ENCODE peak calls at places on chromosomes 2 and 18, in four cellular contexts. One of them, this sample, is unnamed.
A peak's percentile ranks its signal among the peaks of the same experiment; 100 is the strongest.

GRCh38 chr18:57373017-57373416 is 20.7 kb downstream of the ST8SIA3 start:
- DNase-seq in sigmoid colon: no peak
- DNase-seq in A549: no peak
- DNase-seq in AG10803: no peak
- DNase-seq in this sample: no peak

GRCh38 chr2:154375625-154376020 is 322.9 kb upstream of the KCNJ3 start:
- DNase-seq in sigmoid colon: no peak
- DNase-seq in A549: peak; percentile 69
- DNase-seq in AG10803: peak; percentile 54
- DNase-seq in this sample: no peak

GRCh38 chr2:96800762-96801463 is 15.2 kb upstream of the CNNM3 start:
- DNase-seq in sigmoid colon: peak; percentile 85
- DNase-seq in A549: peak; percentile 68
- DNase-seq in AG10803: peak; percentile 29
- DNase-seq in this sample: no peak

GRCh38 chr18:28974504-28974903 is 797.6 kb upstream of the CDH2 start:
- DNase-seq in A549: no peak
- DNase-seq in AG10803: no peak
- DNase-seq in sigmoid colon: no peak
- DNase-seq in this sample: no peak

GRCh38 chr2:69464575-69464974 is 27.3 kb upstream of the NFU1 start:
- DNase-seq in AG10803: peak; percentile 66
- DNase-seq in sigmoid colon: peak; percentile 82
- DNase-seq in A549: peak; percentile 44
- DNase-seq in this sample: no peak

GRCh38 chr18:74023220-74023619 is 124.4 kb downstream of the FBXO15 start:
- DNase-seq in A549: no peak
- DNase-seq in AG10803: no peak
- DNase-seq in sigmoid colon: no peak
- DNase-seq in this sample: no peak

GRCh38 chr2:168948621-168949212 is 47.6 kb downstream of the G6PC2 start:
- DNase-seq in sigmoid colon: no peak
- DNase-seq in A549: peak; percentile 32
- DNase-seq in AG10803: no peak
- DNase-seq in this sample: no peak

GRCh38 chr2:138760693-138761092 is 19.5 kb downstream of the NXPH2 start:
- DNase-seq in sigmoid colon: no peak
- DNase-seq in AG10803: no peak
- DNase-seq in A549: no peak
- DNase-seq in this sample: no peak

GRCh38 chr2:231488331-231488730 is 24.0 kb upstream of the NCL start:
- DNase-seq in AG10803: no peak
- DNase-seq in A549: no peak
- DNase-seq in sigmoid colon: no peak
- DNase-seq in this sample: no peak

GRCh38 chr2:241859436-241860183 is 916 bp upstream of the PDCD1 start:
- DNase-seq in AG10803: no peak
- DNase-seq in A549: no peak
- DNase-seq in sigmoid colon: peak; percentile 81
- DNase-seq in this sample: peak; percentile 63

GRCh38 chr2:113211226-113212105 is 37.7 kb downstream of the PSD4 start:
- DNase-seq in AG10803: peak; percentile 70
- DNase-seq in A549: peak; percentile 95
- DNase-seq in sigmoid colon: peak; percentile 73
- DNase-seq in this sample: no peak

GRCh38 chr2:65050931-65051330 is 5.3 kb upstream of the CEP68 start:
- DNase-seq in A549: no peak
- DNase-seq in sigmoid colon: no peak
- DNase-seq in AG10803: no peak
- DNase-seq in this sample: no peak

GRCh38 chr2:174985624-174986023 is 19.6 kb downstream of the CHN1 start:
- DNase-seq in sigmoid colon: no peak
- DNase-seq in AG10803: peak; percentile 60
- DNase-seq in A549: no peak
- DNase-seq in this sample: no peak

GRCh38 chr18:5424903-5425302 is 118.9 kb downstream of the EPB41L3 start:
- DNase-seq in A549: peak; percentile 32
- DNase-seq in sigmoid colon: no peak
- DNase-seq in AG10803: peak; percentile 51
- DNase-seq in this sample: no peak

GRCh38 chr2:216431457-216431856 is 19.2 kb downstream of the SMARCAL1 start:
- DNase-seq in A549: no peak
- DNase-seq in AG10803: no peak
- DNase-seq in sigmoid colon: no peak
- DNase-seq in this sample: no peak

GRCh38 chr2:85104228-85104627 is 29.0 kb upstream of the TCF7L1 start:
- DNase-seq in AG10803: no peak
- DNase-seq in sigmoid colon: no peak
- DNase-seq in A549: no peak
- DNase-seq in this sample: no peak

GRCh38 chr2:98912957-98913915 is 22.8 kb downstream of the CRACDL start:
- DNase-seq in AG10803: no peak
- DNase-seq in A549: no peak
- DNase-seq in sigmoid colon: peak; percentile 48
- DNase-seq in this sample: peak; percentile 85

GRCh38 chr2:108418416-108418815 is 30.6 kb upstream of the GCC2 start:
- DNase-seq in sigmoid colon: no peak
- DNase-seq in AG10803: no peak
- DNase-seq in A549: no peak
- DNase-seq in this sample: no peak

GRCh38 chr2:69223759-69224494 is 163.1 kb downstream of the GFPT1 start:
- DNase-seq in A549: no peak
- DNase-seq in AG10803: no peak
- DNase-seq in sigmoid colon: no peak
- DNase-seq in this sample: no peak

GRCh38 chr2:207161724-207162123 is 4.0 kb downstream of the KLF7 start:
- DNase-seq in sigmoid colon: no peak
- DNase-seq in A549: peak; percentile 64
- DNase-seq in AG10803: peak; percentile 67
- DNase-seq in this sample: no peak

GRCh38 chr2:128069769-128070168 is 21.2 kb upstream of the UGGT1 start:
- DNase-seq in AG10803: peak; percentile 3
- DNase-seq in sigmoid colon: no peak
- DNase-seq in A549: peak; percentile 34
- DNase-seq in this sample: no peak

GRCh38 chr2:28610583-28611201 is 114.8 kb downstream of the PLB1 start:
- DNase-seq in AG10803: peak; percentile 70
- DNase-seq in A549: peak; percentile 84
- DNase-seq in sigmoid colon: no peak
- DNase-seq in this sample: peak; percentile 62

GRCh38 chr18:54147439-54147838 is 77.0 kb downstream of the MBD2 start:
- DNase-seq in sigmoid colon: no peak
- DNase-seq in A549: no peak
- DNase-seq in AG10803: no peak
- DNase-seq in this sample: no peak

GRCh38 chr18:24633121-24633520 is 172.7 kb downstream of the HRH4 start:
- DNase-seq in A549: no peak
- DNase-seq in sigmoid colon: no peak
- DNase-seq in AG10803: no peak
- DNase-seq in this sample: no peak

GRCh38 chr2:105315314-105315713 is 14.2 kb downstream of the TGFBRAP1 start:
- DNase-seq in A549: no peak
- DNase-seq in AG10803: no peak
- DNase-seq in sigmoid colon: no peak
- DNase-seq in this sample: no peak

GRCh38 chr2:45962522-45962921 is 311.0 kb downstream of the PRKCE start:
- DNase-seq in sigmoid colon: peak; percentile 75
- DNase-seq in AG10803: peak; percentile 77
- DNase-seq in A549: peak; percentile 68
- DNase-seq in this sample: no peak

GRCh38 chr2:174963437-174964400 is 41.5 kb downstream of the CHN1 start:
- DNase-seq in A549: no peak
- DNase-seq in sigmoid colon: no peak
- DNase-seq in AG10803: no peak
- DNase-seq in this sample: no peak

GRCh38 chr2:188291617-188292445 is at the start of gene GULP1:
- DNase-seq in sigmoid colon: peak; percentile 90
- DNase-seq in A549: peak; percentile 82
- DNase-seq in AG10803: peak; percentile 64
- DNase-seq in this sample: peak; percentile 92

GRCh38 chr2:172426635-172427255 is 641 bp upstream of the ITGA6 start:
- DNase-seq in A549: no peak
- DNase-seq in sigmoid colon: no peak
- DNase-seq in AG10803: no peak
- DNase-seq in this sample: no peak

GRCh38 chr2:128874608-128875007 is 555.9 kb upstream of the HS6ST1 start:
- DNase-seq in sigmoid colon: no peak
- DNase-seq in A549: no peak
- DNase-seq in AG10803: no peak
- DNase-seq in this sample: no peak

GRCh38 chr18:60722742-60723141 is 350.2 kb upstream of the MC4R start:
- DNase-seq in AG10803: no peak
- DNase-seq in sigmoid colon: no peak
- DNase-seq in A549: no peak
- DNase-seq in this sample: no peak

GRCh38 chr2:48414980-48415764 is 114.8 kb upstream of the STON1 start:
- DNase-seq in A549: no peak
- DNase-seq in AG10803: peak; percentile 76
- DNase-seq in sigmoid colon: no peak
- DNase-seq in this sample: no peak

GRCh38 chr2:145623136-145623535 is 1103.2 kb upstream of the ZEB2 start:
- DNase-seq in sigmoid colon: no peak
- DNase-seq in A549: no peak
- DNase-seq in AG10803: peak; percentile 74
- DNase-seq in this sample: no peak

GRCh38 chr2:173669888-173670287 is 295.3 kb downstream of the SP3 start:
- DNase-seq in sigmoid colon: no peak
- DNase-seq in A549: no peak
- DNase-seq in AG10803: no peak
- DNase-seq in this sample: no peak

GRCh38 chr2:173669271-173669853 is 295.8 kb downstream of the SP3 start:
- DNase-seq in A549: no peak
- DNase-seq in AG10803: peak; percentile 58
- DNase-seq in sigmoid colon: no peak
- DNase-seq in this sample: no peak

GRCh38 chr2:173667014-173667413 is 298.2 kb downstream of the SP3 start:
- DNase-seq in sigmoid colon: no peak
- DNase-seq in A549: no peak
- DNase-seq in AG10803: no peak
- DNase-seq in this sample: no peak

GRCh38 chr2:173664520-173664919 is 300.7 kb downstream of the SP3 start:
- DNase-seq in A549: no peak
- DNase-seq in sigmoid colon: no peak
- DNase-seq in AG10803: no peak
- DNase-seq in this sample: no peak

GRCh38 chr2:173667415-173667814 is 297.8 kb downstream of the SP3 start:
- DNase-seq in A549: peak; percentile 64
- DNase-seq in AG10803: no peak
- DNase-seq in sigmoid colon: no peak
- DNase-seq in this sample: no peak
- TF ChIP-seq CTCF in A549: peak; percentile 34
- TF ChIP-seq CTCF in AG10803: peak; percentile 22
- TF ChIP-seq CTCF in sigmoid colon: no peak
- TF ChIP-seq CTCF in this sample: peak; percentile 27

GRCh38 chr18:12424252-12424651 is 16.5 kb downstream of the PRELID3A start:
- DNase-seq in AG10803: no peak
- DNase-seq in sigmoid colon: no peak
- DNase-seq in A549: no peak
- DNase-seq in this sample: no peak

GRCh38 chr18:12423393-12423792 is 15.7 kb downstream of the PRELID3A start:
- DNase-seq in A549: no peak
- DNase-seq in sigmoid colon: no peak
- DNase-seq in AG10803: no peak
- DNase-seq in this sample: no peak

GRCh38 chr18:12423820-12424219 is 16.1 kb downstream of the PRELID3A start:
- DNase-seq in AG10803: no peak
- DNase-seq in A549: no peak
- DNase-seq in sigmoid colon: no peak
- DNase-seq in this sample: peak; percentile 64

GRCh38 chr18:12421732-12422131 is 14.0 kb downstream of the PRELID3A start:
- DNase-seq in A549: no peak
- DNase-seq in AG10803: no peak
- DNase-seq in sigmoid colon: no peak
- DNase-seq in this sample: peak; percentile 25

DNA sequence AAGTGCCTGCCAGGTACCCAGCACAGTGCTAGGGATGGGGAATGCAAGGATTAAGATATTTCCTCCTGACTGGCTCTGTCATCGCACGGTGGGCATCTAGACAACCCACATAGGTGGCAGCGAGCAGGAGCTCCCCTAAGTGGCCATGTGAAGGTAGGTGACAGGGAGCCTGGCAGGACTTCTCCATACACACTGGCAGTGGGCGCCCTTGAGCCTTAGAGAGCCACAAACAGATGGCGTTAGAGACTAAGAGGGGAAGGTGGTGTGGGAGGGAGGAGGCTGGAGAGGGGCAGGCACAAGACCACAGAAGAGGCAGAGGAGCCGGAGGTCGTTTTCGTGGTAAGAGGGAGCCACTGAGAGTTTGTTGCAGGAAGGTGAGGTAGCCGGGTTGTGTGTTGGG is 15.2 kb downstream of the PRELID3A start:
- DNase-seq in sigmoid colon: no peak
- DNase-seq in A549: peak; percentile 63
- DNase-seq in AG10803: no peak
- DNase-seq in this sample: peak; percentile 62
- TF ChIP-seq CTCF in sigmoid colon: no peak
- TF ChIP-seq CTCF in A549: no peak
- TF ChIP-seq CTCF in AG10803: no peak
- TF ChIP-seq CTCF in this sample: peak; percentile 41

DNA sequence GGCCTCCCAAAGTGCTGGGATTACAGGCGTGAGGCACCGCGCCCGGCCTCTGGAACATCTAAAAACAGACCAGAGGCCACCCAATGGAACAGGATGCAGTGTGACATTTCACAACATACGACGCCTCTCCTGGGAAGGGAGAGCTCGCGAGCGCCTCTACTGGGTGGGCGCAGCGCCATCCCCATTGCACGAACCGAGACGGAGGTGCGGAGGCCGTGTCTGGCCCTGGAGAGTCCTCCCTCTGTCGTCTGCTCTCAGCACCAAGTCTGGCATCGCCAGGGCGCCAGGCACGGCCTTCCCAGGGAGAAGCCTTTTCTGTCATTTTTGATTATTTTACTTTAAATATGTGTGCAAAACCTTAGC is 9.4 kb upstream of the GBX2 start:
- DNase-seq in sigmoid colon: peak; percentile 68
- DNase-seq in AG10803: peak; percentile 47
- DNase-seq in A549: peak; percentile 89
- DNase-seq in this sample: no peak
- TF ChIP-seq CTCF in sigmoid colon: no peak
- TF ChIP-seq CTCF in AG10803: peak; percentile 38
- TF ChIP-seq CTCF in A549: no peak
- TF ChIP-seq CTCF in this sample: no peak

GRCh38 chr2:99974966-99975365 is 167.4 kb downstream of the AFF3 start:
- DNase-seq in AG10803: no peak
- DNase-seq in sigmoid colon: no peak
- DNase-seq in A549: no peak
- DNase-seq in this sample: no peak

GRCh38 chr2:99975386-99975785 is 167.0 kb downstream of the AFF3 start:
- DNase-seq in AG10803: peak; percentile 31
- DNase-seq in sigmoid colon: no peak
- DNase-seq in A549: no peak
- DNase-seq in this sample: no peak

GRCh38 chr2:99974275-99974674 is 168.1 kb downstream of the AFF3 start:
- DNase-seq in sigmoid colon: no peak
- DNase-seq in A549: no peak
- DNase-seq in AG10803: peak; percentile 34
- DNase-seq in this sample: no peak

GRCh38 chr2:99971326-99971965 is 170.9 kb downstream of the AFF3 start:
- DNase-seq in AG10803: no peak
- DNase-seq in sigmoid colon: no peak
- DNase-seq in A549: no peak
- DNase-seq in this sample: no peak

GRCh38 chr2:99970292-99970868 is 172.0 kb downstream of the AFF3 start:
- DNase-seq in AG10803: peak; percentile 30
- DNase-seq in A549: no peak
- DNase-seq in sigmoid colon: no peak
- DNase-seq in this sample: no peak
- TF ChIP-seq CTCF in AG10803: no peak
- TF ChIP-seq CTCF in A549: no peak
- TF ChIP-seq CTCF in sigmoid colon: no peak
- TF ChIP-seq CTCF in this sample: no peak